ENCODE peak calls at places on chromosomes 7 and 10, in four cellular contexts. H, W, T and C are unnamed samples. For H3K27me3 and H3K4me1, the result is how much of the 10 kb centered on the place peaks cover.

GRCh38 chr10:5992398-5992797 is 15.1 kb upstream of the IL15RA start:
- DNase-seq in H (no peak), W (no peak), T (no peak), C (no peak)

GRCh38 chr10:30051220-30051619 is 8.2 kb downstream of the JCAD start:
- DNase-seq in W (no peak), T (no peak), H (no peak), C (no peak)

GRCh38 chr10:77707570-77707969 is 70.0 kb upstream of the KCNMA1 start:
- DNase-seq in H (no peak), W (no peak), T (no peak), C (no peak)

GRCh38 chr10:86349940-86350630 is 16.5 kb downstream of the GRID1 start:
- DNase-seq in T (no peak), H (no peak), W (no peak), C (no peak)

GRCh38 chr10:10213237-10213636 is 804.4 kb upstream of the CELF2 start:
- DNase-seq in H (no peak), W (no peak), T (no peak), C (no peak)

GRCh38 chr7:74627699-74628411 is 29.7 kb upstream of the GTF2I start:
- DNase-seq in H (peak), T (peak), W (peak), C (no peak)

GRCh38 chr7:105136221-105136620 is 122.2 kb downstream of the KMT2E start:
- DNase-seq in H (no peak), T (no peak), W (no peak), C (no peak)

GRCh38 chr7:27105161-27106122 is 3.0 kb upstream of the HOXA2 start:
- DNase-seq in W (no peak), H (no peak), T (no peak), C (no peak)

GRCh38 chr10:45379891-45380540 is 6.0 kb downstream of the ALOX5 start:
- DNase-seq in T (no peak), W (no peak), H (no peak), C (no peak)

GRCh38 chr10:6173203-6173602 is 29.5 kb upstream of the PFKFB3 start:
- DNase-seq in T (no peak), H (no peak), W (peak), C (no peak)

GRCh38 chr10:61752111-61753011 is 89.6 kb downstream of the CABCOCO1 start:
- DNase-seq in T (no peak), W (no peak), H (no peak), C (no peak)

GRCh38 chr7:92904292-92905131 is 68.1 kb upstream of the CDK6 start:
- DNase-seq in T (peak), W (no peak), H (no peak), C (peak)

GRCh38 chr10:75743231-75743864 is 311.9 kb downstream of the LRMDA start:
- DNase-seq in H (no peak), W (no peak), T (no peak), C (no peak)

GRCh38 chr7:102453319-102453718 is 11.3 kb downstream of the ALKBH4 start:
- DNase-seq in T (no peak), W (no peak), H (no peak), C (no peak)

GRCh38 chr7:42686594-42687156 is 225.2 kb downstream of the C7orf25 start:
- DNase-seq in H (no peak), T (no peak), W (peak), C (no peak)

GRCh38 chr7:105352018-105352612 is 36.6 kb downstream of the SRPK2 start:
- DNase-seq in W (no peak), H (peak), T (no peak), C (peak)

GRCh38 chr10:15103513-15103912 is 6.4 kb downstream of the RPP38 start:
- DNase-seq in T (no peak), H (no peak), W (no peak), C (no peak)

GRCh38 chr10:101089520-101090299 is 27.9 kb downstream of the KAZALD1 start:
- DNase-seq in T (no peak), W (no peak), H (no peak), C (no peak)

GRCh38 chr7:134804351-134804750 is 24.9 kb downstream of the CALD1 start:
- DNase-seq in H (no peak), W (no peak), T (no peak), C (no peak)

GRCh38 chr10:102773986-102774385 is 30.2 kb downstream of the WBP1L start:
- DNase-seq in T (no peak), W (no peak), H (peak), C (no peak)

GRCh38 chr10:103539751-103540150 is 46.2 kb downstream of the NEURL1 start:
- DNase-seq in W (no peak), T (no peak), H (no peak), C (no peak)

GRCh38 chr7:84975586-84976185 is 211.2 kb downstream of the SEMA3D start:
- DNase-seq in W (no peak), H (no peak), T (no peak), C (no peak)

GRCh38 chr10:17833656-17834055 is 24.5 kb downstream of the MRC1 start:
- DNase-seq in W (no peak), T (no peak), H (no peak), C (no peak)

GRCh38 chr7:6306471-6306870 is 34.0 kb upstream of the CYTH3 start:
- DNase-seq in H (no peak), T (no peak), W (no peak), C (no peak)

GRCh38 chr10:6586501-6586900 is 6.4 kb upstream of the PRKCQ start:
- DNase-seq in T (no peak), H (no peak), W (no peak), C (no peak)

GRCh38 chr10:47027812-47028260 is 116.6 kb downstream of the PTPN20 start:
- DNase-seq in W (peak), H (no peak), T (no peak), C (peak)

GRCh38 chr10:87694011-87694794 is 34.5 kb downstream of the PAPSS2 start:
- DNase-seq in H (no peak), T (no peak), W (no peak), C (no peak)

GRCh38 chr10:92995509-92995908 is 65.1 kb upstream of the CYP26C1 start:
- DNase-seq in T (no peak), H (no peak), W (no peak), C (no peak)

GRCh38 chr7:93890464-93891068 is at the start of gene TFPI2:
- DNase-seq in W (peak), H (peak), T (peak), C (no peak)

GRCh38 chr7:119900996-119901395 is 372.0 kb upstream of the KCND2 start:
- DNase-seq in W (no peak), T (no peak), H (no peak), C (no peak)

GRCh38 chr7:148987751-148988512 is 40.4 kb downstream of the PDIA4 start:
- DNase-seq in H (no peak), W (no peak), T (peak), C (peak)

GRCh38 chr7:111199643-111200042 is 108.7 kb downstream of the LRRN3 start:
- DNase-seq in T (no peak), W (no peak), H (no peak), C (no peak)

GRCh38 chr7:25954395-25954794 is 197.6 kb upstream of the NFE2L3 start:
- DNase-seq in W (no peak), T (no peak), H (no peak), C (no peak)

GRCh38 chr10:130580975-130581374 is 444.8 kb downstream of the GLRX3 start:
- DNase-seq in W (no peak), H (no peak), T (no peak), C (no peak)

GRCh38 chr7:74069790-74070618 is 13.6 kb upstream of the LIMK1 start:
- DNase-seq in T (no peak), W (no peak), H (no peak), C (no peak)

GRCh38 chr7:77565917-77566316 is 28.8 kb downstream of the PTPN12 start:
- DNase-seq in W (no peak), H (no peak), T (no peak), C (no peak)

GRCh38 chr10:5575482-5576153 is 50.9 kb downstream of the CALML3 start:
- DNase-seq in H (peak), T (no peak), W (no peak), C (no peak)

GRCh38 chr10:96673318-96674099 is 46.8 kb downstream of the PIK3AP1 start:
- DNase-seq in H (peak), T (no peak), W (no peak), C (no peak)

DNA sequence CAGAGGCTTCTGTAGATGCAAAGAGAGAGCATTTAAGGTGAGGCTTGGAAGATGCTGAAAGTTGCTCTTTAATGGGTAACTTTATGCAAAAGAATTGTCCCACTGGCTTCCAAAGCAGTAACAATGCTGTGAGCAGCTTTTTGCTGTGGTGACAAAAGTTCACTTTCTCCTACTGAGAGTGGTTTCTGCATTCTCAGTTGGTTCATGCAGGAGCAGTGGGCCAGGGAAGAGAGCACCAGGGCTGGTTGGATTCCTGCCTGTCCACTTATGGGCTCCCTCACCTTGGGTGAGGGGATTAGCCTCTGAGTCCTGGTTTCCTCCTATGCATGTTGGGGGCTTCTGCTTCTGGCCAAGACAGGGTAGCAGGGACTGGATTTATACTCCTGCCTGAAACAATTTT is 31.1 kb upstream of the GOLGA7B start:
- DNase-seq in H (no peak), W (no peak), T (no peak), C (no peak)
- H3K27me3 ChIP-seq in H (under half), W (under half), T (under half), C (under half)

DNA sequence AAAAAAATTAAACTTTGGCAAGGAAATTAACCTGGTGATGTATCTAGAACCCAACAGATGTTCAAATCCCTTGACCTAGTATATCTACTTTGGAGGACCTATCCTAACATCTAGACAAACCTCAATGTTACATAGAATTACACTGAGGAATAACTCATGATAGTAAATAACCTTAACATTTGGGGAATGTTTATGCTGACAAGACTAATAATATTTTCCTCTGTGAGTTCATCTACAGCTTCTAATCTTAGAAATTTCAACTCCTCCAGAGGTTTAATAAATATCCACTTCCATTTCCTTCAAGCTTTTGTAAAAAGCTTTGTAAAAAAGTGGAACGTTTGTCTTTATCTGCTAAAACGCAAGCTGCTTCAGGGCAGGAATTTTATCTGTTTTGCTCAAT is 12.7 kb downstream of the HIPK2 start:
- DNase-seq in T (no peak), W (no peak), H (no peak), C (no peak)
- H3K4me1 ChIP-seq in T (under half), W (under half), H (under half), C (half or more)

DNA sequence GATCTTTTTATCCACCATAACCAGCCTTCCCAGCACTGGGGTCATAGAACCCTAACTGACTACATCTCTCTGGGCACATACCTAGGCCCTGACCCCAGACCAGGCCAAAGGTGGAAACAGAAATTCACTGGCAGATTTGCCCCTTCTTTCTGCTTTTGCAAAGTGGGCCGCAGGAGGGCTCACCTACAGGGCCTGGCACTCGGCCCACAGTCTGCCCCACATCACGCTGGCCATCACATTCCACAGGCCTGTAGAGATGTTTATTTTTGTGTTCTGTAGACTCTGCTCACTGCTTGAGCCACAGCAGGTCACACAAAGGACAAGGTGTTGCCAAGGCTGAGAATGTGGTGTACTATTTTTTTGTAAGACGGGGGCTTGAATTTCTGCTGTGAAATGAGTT is 58.7 kb downstream of the SLC16A12 start:
- DNase-seq in T (no peak), W (no peak), H (no peak), C (peak)
- TF ChIP-seq EP300 in T (no peak), W (no peak), H (no peak), C (no peak)

GRCh38 chr7:101186194-101186593 is 6.1 kb upstream of the NAT16 start:
- DNase-seq in H (no peak), W (no peak), T (no peak), C (no peak)
- H3K27me3 ChIP-seq in H (under half), W (under half), T (under half), C (half or more)

DNA sequence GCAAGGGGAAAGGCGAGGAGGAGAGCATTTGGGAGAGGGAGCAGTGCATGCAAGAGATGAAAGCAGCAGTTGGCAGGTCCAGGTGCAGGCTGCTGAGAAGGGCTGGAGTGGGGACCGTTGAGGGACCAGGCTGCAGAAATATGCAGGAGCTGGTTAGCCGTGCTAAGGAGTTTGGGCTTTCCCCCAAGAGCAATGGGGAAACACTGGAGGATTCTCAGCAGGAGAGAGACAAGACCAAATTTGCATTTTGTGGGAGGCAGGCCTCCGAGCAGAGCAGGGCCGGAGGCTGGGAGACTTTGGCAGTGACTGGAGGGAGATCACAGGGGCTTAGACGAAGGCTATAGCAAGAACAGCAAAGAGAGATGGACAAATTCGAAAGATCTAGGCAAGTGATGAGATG is 11.8 kb downstream of the BTBD16 start:
- DNase-seq in T (no peak), W (no peak), H (no peak), C (peak)
- H3K4me1 ChIP-seq in T (under half), W (under half), H (under half), C (under half)

GRCh38 chr7:133282094-133282493 is 29.2 kb downstream of the EXOC4 start:
- DNase-seq in W (no peak), H (no peak), T (no peak), C (no peak)

GRCh38 chr7:133290041-133290440 is 37.2 kb downstream of the EXOC4 start:
- DNase-seq in T (no peak), H (no peak), W (no peak), C (no peak)

DNA sequence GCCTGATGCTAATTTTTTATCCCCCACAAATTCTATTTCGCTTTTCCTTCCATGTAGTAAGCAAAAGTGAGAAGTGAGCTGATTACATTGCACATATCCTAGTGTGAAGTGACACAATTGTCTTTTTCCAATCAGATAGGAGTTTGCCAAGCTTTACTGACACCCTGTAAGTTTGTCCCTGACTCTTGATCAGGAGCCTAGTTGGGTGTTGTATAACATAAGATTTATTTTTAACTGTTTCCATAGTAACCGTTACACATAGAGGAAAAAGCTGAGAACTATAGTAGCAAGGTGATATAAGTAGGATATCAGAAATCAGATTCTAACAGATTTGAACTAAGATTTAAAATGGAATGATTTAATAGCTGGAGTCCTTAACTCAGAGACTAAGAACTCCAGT is 31.2 kb downstream of the EXOC4 start:
- DNase-seq in H (no peak), W (no peak), T (no peak), C (no peak)
- TF ChIP-seq EP300 in H (no peak), W (no peak), T (no peak), C (no peak)

GRCh38 chr10:112227331-112227961 is 43.9 kb upstream of the GPAM start:
- DNase-seq in T (no peak), W (no peak), H (no peak), C (no peak)

GRCh38 chr10:112225771-112226438 is 42.3 kb upstream of the GPAM start:
- DNase-seq in T (no peak), W (no peak), H (no peak), C (no peak)

GRCh38 chr10:112229096-112229495 is 45.5 kb upstream of the GPAM start:
- DNase-seq in T (no peak), H (no peak), W (no peak), C (no peak)

GRCh38 chr10:112224933-112225529 is 41.5 kb upstream of the GPAM start:
- DNase-seq in H (no peak), W (no peak), T (no peak), C (no peak)

GRCh38 chr10:112226439-112227248 is 43.1 kb upstream of the GPAM start:
- DNase-seq in T (no peak), H (no peak), W (no peak), C (no peak)
- H3K27me3 ChIP-seq in T (under half), H (under half), W (under half), C (under half)

GRCh38 chr10:79224263-79224949 is 122.9 kb upstream of the PPIF start:
- DNase-seq in H (no peak), W (no peak), T (no peak), C (no peak)
- H3K4me1 ChIP-seq in H (under half), W (under half), T (under half), C (half or more)

DNA sequence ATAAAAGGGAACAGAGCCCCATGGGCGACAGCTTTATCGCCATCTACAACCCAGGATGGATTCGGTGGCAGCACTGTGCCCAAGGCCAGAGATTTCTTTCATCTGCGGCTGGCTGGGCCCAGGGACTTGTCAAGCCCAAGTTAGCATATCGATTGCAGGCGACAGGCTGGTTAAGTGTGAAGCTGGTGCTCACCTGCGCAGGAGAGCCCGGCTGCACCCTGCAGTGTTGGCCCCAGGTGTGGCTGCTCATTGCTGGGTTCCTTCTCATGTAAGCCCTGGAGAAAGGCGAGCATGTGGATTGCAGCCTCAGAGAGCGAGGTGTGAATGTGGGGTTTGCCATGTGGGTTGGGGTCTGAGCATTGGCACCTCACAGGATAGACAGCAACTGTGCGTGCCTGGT is 40.6 kb upstream of the LRRC4 start:
- DNase-seq in T (no peak), H (no peak), W (no peak), C (no peak)
- TF ChIP-seq EP300 in T (no peak), H (no peak), W (no peak), C (no peak)

GRCh38 chr10:70285432-70285831 is 1.6 kb upstream of the NPFFR1 start:
- DNase-seq in H (no peak), T (no peak), W (no peak), C (no peak)

GRCh38 chr10:70284542-70285150 is 842 bp upstream of the NPFFR1 start:
- DNase-seq in T (no peak), W (no peak), H (no peak), C (no peak)

GRCh38 chr10:70286616-70287015 is 2.8 kb upstream of the NPFFR1 start:
- DNase-seq in T (no peak), W (no peak), H (no peak), C (peak)

GRCh38 chr10:70283445-70284399 is at the start of gene NPFFR1:
- DNase-seq in W (peak), T (peak), H (no peak), C (no peak)

DNA sequence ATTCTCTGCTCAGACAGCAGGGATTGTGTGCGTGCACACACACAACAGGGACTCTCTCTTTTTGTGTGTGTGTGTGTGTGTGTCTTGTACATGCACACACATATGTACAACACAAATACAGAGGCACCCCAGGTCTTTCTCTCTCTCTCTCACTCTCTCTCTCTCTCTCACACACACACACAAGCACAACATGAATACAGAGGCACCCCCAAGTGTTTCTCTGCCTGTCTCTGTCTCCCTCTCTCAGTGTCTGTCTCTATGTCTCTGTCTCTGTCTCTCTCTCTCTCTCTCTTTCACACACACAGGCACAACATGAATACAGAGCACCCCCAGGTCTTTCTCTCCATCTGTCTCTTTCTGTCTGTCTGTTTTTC is 746 bp downstream of the NPFFR1 start:
- DNase-seq in T (no peak), H (no peak), W (no peak), C (no peak)
- H3K27me3 ChIP-seq in T (under half), H (under half), W (under half), C (under half)